ENCODE peak calls at places on chromosomes 13 and 19, in eight cellular contexts. B is PC-3, Y is GM13977, K is type B pancreatic cell, T is dorsolateral prefrontal cortex, R is BE2C, S is AG04449, U is uterus. X is an unnamed sample.

GRCh38 chr19:18520848-18521691 is 800 bp downstream of the ELL start:
- DNase-seq in S (no peak), T (no peak), K (no peak), B (no peak), U (peak), Y (peak), R (peak), X (no peak)

GRCh38 chr19:40419066-40419612 is 6.0 kb upstream of the PRX start:
- DNase-seq in U (no peak), R (no peak), B (no peak), T (no peak), Y (no peak), K (no peak), S (no peak), X (no peak)

GRCh38 chr13:37460211-37460610 is 138.4 kb downstream of the POSTN start:
- DNase-seq in B (no peak), T (no peak), Y (no peak), R (no peak), U (no peak), K (no peak), S (no peak), X (no peak)

GRCh38 chr13:41064493-41064892 is 3.2 kb downstream of the WBP4 start:
- DNase-seq in Y (no peak), R (no peak), S (no peak), B (peak), U (no peak), T (no peak), K (no peak), X (no peak)

GRCh38 chr19:495440-496332 is 600 bp upstream of the MADCAM1 start:
- DNase-seq in Y (no peak), S (no peak), R (peak), T (peak), K (peak), B (peak), U (no peak), X (no peak)

GRCh38 chr13:41284512-41285288 is 21.3 kb upstream of the MTRF1 start:
- DNase-seq in R (no peak), B (peak), S (peak), Y (no peak), T (no peak), U (no peak), K (no peak), X (no peak)

GRCh38 chr19:18468517-18468916 is 30.6 kb upstream of the ISYNA1 start:
- DNase-seq in B (peak), T (no peak), S (no peak), K (no peak), Y (no peak), R (no peak), U (no peak), X (no peak)

GRCh38 chr13:48578516-48579166 is 45.8 kb upstream of the RCBTB2 start:
- DNase-seq in K (no peak), S (no peak), U (no peak), R (no peak), T (no peak), B (no peak), Y (no peak), X (no peak)

GRCh38 chr19:35712910-35713845 is 4.6 kb upstream of the KMT2B start:
- DNase-seq in T (no peak), U (no peak), K (no peak), S (no peak), Y (peak), R (no peak), B (no peak), X (no peak)

GRCh38 chr19:40379446-40380198 is 10.4 kb downstream of the HIPK4 start:
- DNase-seq in R (no peak), B (no peak), Y (no peak), T (no peak), U (no peak), S (no peak), K (no peak), X (no peak)

GRCh38 chr13:48094781-48095502 is at the start of gene MED4:
- DNase-seq in U (peak), B (peak), Y (peak), T (peak), R (peak), K (peak), S (peak), X (peak)

GRCh38 chr13:22173605-22174004 is 502.7 kb downstream of the FGF9 start:
- DNase-seq in B (peak), Y (no peak), T (no peak), U (no peak), S (no peak), K (no peak), R (no peak), X (no peak)

GRCh38 chr13:21074601-21075302 is 13.4 kb upstream of the LATS2 start:
- DNase-seq in U (no peak), T (no peak), B (no peak), R (no peak), Y (peak), K (no peak), S (no peak), X (no peak)

GRCh38 chr13:106507560-106508274 is 27.7 kb downstream of the EFNB2 start:
- DNase-seq in U (no peak), Y (no peak), K (no peak), R (no peak), S (peak), T (no peak), B (peak), X (no peak)

GRCh38 chr19:31110331-31110730 is 238.9 kb downstream of the TSHZ3 start:
- DNase-seq in Y (no peak), B (no peak), R (no peak), T (no peak), S (no peak), K (no peak), U (peak), X (no peak)

GRCh38 chr13:40876020-40876738 is 86.8 kb downstream of the SLC25A15 start:
- DNase-seq in T (no peak), Y (no peak), R (no peak), K (no peak), U (no peak), B (peak), S (no peak), X (no peak)

GRCh38 chr19:41945135-41945766 is 13.9 kb downstream of the RABAC1 start:
- DNase-seq in R (no peak), T (no peak), U (no peak), S (no peak), Y (peak), K (no peak), B (no peak), X (no peak)

GRCh38 chr19:29091127-29091526 is 121.8 kb downstream of the UQCRFS1 start:
- DNase-seq in S (no peak), Y (no peak), K (no peak), R (no peak), B (no peak), T (no peak), U (no peak), X (no peak)

GRCh38 chr19:48676487-48676886 is 3.7 kb upstream of the NTN5 start:
- DNase-seq in S (no peak), Y (no peak), B (no peak), R (no peak), U (no peak), K (no peak), T (no peak), X (no peak)

GRCh38 chr13:20430296-20430695 is 95.4 kb downstream of the CRYL1 start:
- DNase-seq in S (no peak), T (no peak), B (no peak), U (no peak), Y (no peak), K (no peak), R (no peak), X (no peak)

GRCh38 chr13:51066091-51066831 is 44.8 kb downstream of the C13orf42 start:
- DNase-seq in S (no peak), Y (no peak), B (peak), T (no peak), U (peak), R (no peak), K (no peak), X (no peak)

GRCh38 chr13:111202745-111203144 is 87.6 kb downstream of the ARHGEF7 start:
- DNase-seq in R (no peak), Y (peak), T (no peak), K (no peak), B (peak), U (peak), S (peak), X (no peak)

GRCh38 chr13:80083516-80084085 is 257.3 kb downstream of the SPRY2 start:
- DNase-seq in S (peak), B (no peak), R (no peak), U (no peak), T (no peak), K (no peak), Y (no peak), X (no peak)

GRCh38 chr13:48843630-48844380 is 131.9 kb upstream of the FNDC3A start:
- DNase-seq in S (no peak), K (no peak), U (no peak), B (no peak), R (no peak), T (no peak), Y (no peak), X (no peak)

GRCh38 chr13:21567714-21568113 is 36.3 kb downstream of the MICU2 start:
- DNase-seq in B (no peak), R (no peak), U (no peak), T (no peak), S (no peak), Y (peak), K (no peak), X (no peak)

GRCh38 chr13:112690242-112690943 is 555 bp downstream of the ATP11A start:
- DNase-seq in S (no peak), K (no peak), B (no peak), U (peak), R (no peak), Y (peak), T (no peak), X (no peak)

GRCh38 chr13:114142640-114143490 is 10.4 kb upstream of the RASA3 start:
- DNase-seq in U (no peak), T (no peak), S (no peak), K (no peak), R (no peak), B (no peak), Y (no peak), X (no peak)

GRCh38 chr13:83943530-83944279 is 61.4 kb upstream of the SLITRK1 start:
- DNase-seq in R (no peak), S (no peak), B (peak), K (no peak), U (no peak), T (no peak), Y (no peak), X (no peak)

GRCh38 chr13:37666036-37666435 is 67.5 kb upstream of the POSTN start:
- DNase-seq in B (no peak), Y (no peak), T (no peak), R (no peak), K (no peak), U (no peak), S (no peak), X (no peak)

GRCh38 chr13:75480691-75481175 is 1.2 kb downstream of the TBC1D4 start:
- DNase-seq in K (peak), S (no peak), Y (peak), U (peak), B (peak), T (no peak), R (peak), X (no peak)

GRCh38 chr13:34044660-34045080 is 226.7 kb downstream of the RFC3 start:
- DNase-seq in B (peak), Y (no peak), T (no peak), R (no peak), K (no peak), S (peak), U (no peak), X (no peak)

GRCh38 chr13:66546534-66547379 is 683.4 kb downstream of the PCDH9 start:
- DNase-seq in U (no peak), R (no peak), T (no peak), S (peak), K (no peak), B (peak), Y (no peak), X (no peak)

DNA sequence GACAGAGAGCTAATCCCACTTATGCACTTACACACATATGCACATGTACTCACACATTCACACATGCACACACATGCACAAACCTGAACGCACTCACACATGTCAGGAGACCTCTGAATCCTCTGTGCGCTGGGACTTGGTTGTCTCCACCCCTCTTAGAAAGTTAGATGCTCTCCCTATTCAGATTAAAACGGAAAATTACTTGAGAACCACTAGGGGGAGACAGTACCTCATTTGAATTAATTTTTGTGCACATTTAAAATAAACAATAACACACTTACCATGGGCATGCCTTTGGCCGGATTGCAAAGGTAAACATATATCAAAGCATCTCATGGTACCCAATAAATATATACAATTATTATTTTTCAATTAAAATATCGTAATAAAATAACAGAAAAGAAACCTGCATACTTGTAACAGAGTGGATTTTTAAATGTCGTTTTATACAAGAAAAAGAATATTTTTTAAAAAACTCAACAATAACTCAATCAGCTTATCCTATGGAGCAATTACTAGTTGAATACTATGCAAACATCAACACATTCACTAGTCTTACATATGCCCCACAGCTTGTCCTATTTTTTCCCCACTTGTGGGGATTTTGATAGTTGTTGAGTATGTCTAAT is 9.5 kb upstream of the LILRB4 start:
- DNase-seq in R (no peak), K (no peak), B (peak), Y (peak), U (no peak), S (no peak), T (no peak), X (no peak)
- TF ChIP-seq CTCF in R (peak), K (peak), B (peak), Y (peak), U (peak), S (peak), T (peak), X (no peak)

GRCh38 chr19:51441410-51442390 is 16.6 kb downstream of the SIGLEC8 start:
- DNase-seq in T (no peak), K (peak), B (peak), S (no peak), R (no peak), U (no peak), Y (peak), X (no peak)
- TF ChIP-seq CTCF in T (no peak), K (no peak), B (peak), S (no peak), R (no peak), U (no peak), Y (no peak), X (no peak)

DNA sequence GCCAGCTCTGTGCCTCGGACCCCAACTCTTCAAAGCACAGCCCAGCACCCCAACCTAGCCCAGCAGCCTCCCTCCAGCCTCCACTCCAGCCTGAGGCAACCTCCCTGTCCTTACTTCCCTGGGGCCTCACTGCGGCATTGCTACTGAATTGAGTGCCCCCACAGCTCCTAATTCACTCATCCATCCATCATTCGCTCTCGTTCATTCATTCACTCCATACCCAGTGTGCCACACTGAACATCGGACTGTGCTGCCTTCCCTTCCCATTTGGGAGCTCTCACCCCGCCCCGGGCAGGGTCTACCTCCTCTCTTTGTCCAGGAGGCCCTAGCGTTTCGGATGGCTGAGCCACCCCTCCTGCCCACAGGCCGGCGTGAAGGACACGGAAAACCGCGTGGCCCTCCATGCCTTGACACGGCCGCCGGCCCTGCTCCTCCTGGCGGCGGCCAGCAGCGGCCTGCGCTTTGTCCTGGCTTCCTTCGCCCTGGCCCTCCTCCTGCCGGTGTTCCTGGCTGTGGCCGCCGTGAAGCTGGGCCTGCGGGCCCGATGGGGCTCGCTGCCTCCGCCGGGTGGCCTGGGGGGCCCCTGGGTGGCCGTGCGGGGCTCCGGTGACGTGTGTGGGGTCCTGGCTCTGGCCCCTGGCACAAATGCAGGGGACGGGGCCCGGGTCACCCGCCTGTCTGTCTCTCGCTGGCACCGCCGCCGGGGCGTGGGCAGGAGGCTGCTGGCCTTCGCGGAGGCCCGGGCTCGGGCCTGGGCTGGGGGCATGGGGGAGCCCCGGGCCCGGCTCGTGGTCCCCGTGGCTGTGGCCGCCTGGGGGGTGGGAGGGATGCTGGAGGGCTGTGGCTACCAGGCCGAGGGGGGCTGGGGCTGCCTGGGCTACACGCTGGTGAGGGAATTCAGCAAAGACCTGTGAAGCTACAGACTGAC is 1.3 kb downstream of the NAT14 start:
- DNase-seq in U (peak), T (no peak), Y (no peak), B (no peak), S (no peak), R (peak), K (no peak), X (no peak)
- TF ChIP-seq CTCF in U (no peak), T (no peak), Y (no peak), B (no peak), S (no peak), R (peak), K (no peak), X (no peak)

GRCh38 chr19:3517638-3518037 is 11.5 kb downstream of the FZR1 start:
- DNase-seq in K (no peak), U (no peak), Y (no peak), R (no peak), T (no peak), S (no peak), B (no peak), X (no peak)
- TF ChIP-seq CTCF in K (no peak), U (no peak), Y (no peak), R (no peak), T (no peak), S (no peak), B (no peak), X (no peak)

GRCh38 chr19:1830568-1830967 is 17.7 kb downstream of the REXO1 start:
- DNase-seq in U (no peak), T (no peak), B (no peak), R (no peak), S (no peak), K (no peak), Y (no peak), X (no peak)
- TF ChIP-seq CTCF in U (no peak), T (no peak), B (no peak), R (no peak), S (no peak), K (no peak), Y (no peak), X (no peak)

GRCh38 chr13:46554971-46555370 is 2.0 kb downstream of the LRCH1 start:
- DNase-seq in Y (no peak), R (no peak), B (no peak), T (no peak), K (no peak), U (no peak), S (no peak), X (no peak)

GRCh38 chr13:46552888-46553520 is at the start of gene LRCH1:
- DNase-seq in K (peak), U (peak), R (peak), T (peak), S (no peak), B (peak), Y (peak), X (peak)

GRCh38 chr13:46555722-46556121 is 2.8 kb downstream of the LRCH1 start:
- DNase-seq in Y (no peak), T (no peak), B (peak), K (no peak), S (no peak), R (no peak), U (no peak), X (no peak)

GRCh38 chr13:46553521-46553885 is 533 bp downstream of the LRCH1 start:
- DNase-seq in B (no peak), Y (no peak), S (no peak), T (no peak), K (no peak), U (peak), R (peak), X (no peak)

GRCh38 chr13:46553886-46554855 is 1.2 kb downstream of the LRCH1 start:
- DNase-seq in S (no peak), U (peak), T (no peak), Y (peak), K (peak), B (peak), R (peak), X (peak)
- TF ChIP-seq CTCF in S (peak), U (no peak), T (no peak), Y (no peak), K (peak), B (no peak), R (peak), X (no peak)

DNA sequence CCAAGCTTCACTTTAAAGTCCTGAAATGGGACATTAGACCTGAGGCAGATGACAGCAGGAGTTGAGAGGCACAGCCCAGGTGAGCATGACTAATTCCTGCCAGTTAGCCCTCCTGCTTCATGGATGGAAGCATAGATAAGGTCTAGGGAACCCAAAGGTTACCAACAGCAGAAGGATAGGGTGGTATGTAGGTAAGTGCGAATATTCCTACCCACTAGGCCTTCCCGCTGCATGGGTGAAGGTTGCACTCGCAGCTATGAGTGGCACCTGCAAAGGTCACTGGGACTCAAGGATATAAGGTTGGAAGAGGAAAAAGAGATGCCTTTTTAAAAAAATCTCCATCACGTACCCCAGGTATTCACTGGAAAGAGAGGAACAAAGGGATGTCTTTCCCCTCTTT is 12.2 kb upstream of the MLLT1 start:
- DNase-seq in K (no peak), S (no peak), R (no peak), U (no peak), T (no peak), Y (no peak), B (no peak), X (no peak)
- TF ChIP-seq CTCF in K (no peak), S (no peak), R (no peak), U (no peak), T (no peak), Y (no peak), B (no peak), X (no peak)

X was measured in omental fat pad.